ENCODE peak calls at places on chromosomes 16 and 17, in four cellular contexts. M is AG04449, A is HTR-8/SVneo, Z is right cardiac atrium. J is an unnamed sample.

GRCh38 chr17:48586355-48586924 is 3.6 kb downstream of the HOXB3 start:
- DNase-seq in M (no peak), A (no peak), Z (no peak), J (no peak)

GRCh38 chr17:81865733-81866439 is 5.3 kb downstream of the ARHGDIA start:
- DNase-seq in M (no peak), A (no peak), Z (peak; percentile 72), J (no peak)

GRCh38 chr16:15928261-15929104 is 20.9 kb upstream of the ABCC1 start:
- DNase-seq in M (no peak), A (no peak), Z (no peak), J (no peak)

GRCh38 chr17:45042346-45043120 is 8.9 kb downstream of the DCAKD start:
- DNase-seq in M (no peak), A (no peak), Z (no peak), J (no peak)

GRCh38 chr17:76681222-76682137 is 29.3 kb downstream of the MXRA7 start:
- DNase-seq in M (no peak), A (peak; percentile 83), Z (peak; percentile 91), J (peak; percentile 69)

GRCh38 chr16:85557083-85557975 is 55.8 kb upstream of the GSE1 start:
- DNase-seq in M (no peak), A (no peak), Z (peak; percentile 48), J (no peak)

GRCh38 chr16:86080131-86080875 is 181.3 kb downstream of the IRF8 start:
- DNase-seq in M (no peak), A (no peak), Z (no peak), J (no peak)

GRCh38 chr17:79388556-79389295 is 222.1 kb downstream of the RBFOX3 start:
- DNase-seq in M (no peak), A (peak; percentile 66), Z (peak; percentile 74), J (peak; percentile 52)

GRCh38 chr17:79075861-79076406 is 1.3 kb downstream of the ENGASE start:
- DNase-seq in M (no peak), A (no peak), Z (peak; percentile 6), J (no peak)

GRCh38 chr17:2253768-2254406 is 49.7 kb downstream of the SMG6 start:
- DNase-seq in M (no peak), A (no peak), Z (no peak), J (no peak)

GRCh38 chr17:5485270-5486205 is at the start of gene DERL2:
- DNase-seq in M (no peak), A (peak; percentile 30), Z (no peak), J (no peak)

J was measured in NCI-H1092 treated with DMSO at 0.1 percent for 48 hours.